ENCODE peak calls at places on chromosomes 7 and 10, in six cellular contexts. A is H1, P is GM12891, I is K562, N is HepG2, L is GM12878. K is an unnamed sample.

GRCh38 chr7:33722383-33723096 is 182.8 kb upstream of the BMPER start:
- DNase-seq in A (no peak), P (no peak), I (no peak), N (peak; percentile 27), L (no peak), K (no peak)

GRCh38 chr7:27242580-27243339 is at the start of gene EVX1:
- DNase-seq in A (no peak), P (no peak), I (no peak), N (no peak), L (no peak), K (no peak)

GRCh38 chr7:120028636-120029035 is 244.3 kb upstream of the KCND2 start:
- DNase-seq in A (no peak), P (no peak), I (no peak), N (no peak), L (no peak), K (no peak)

GRCh38 chr7:138176060-138176459 is 99.8 kb downstream of the AKR1D1 start:
- DNase-seq in A (no peak), P (no peak), I (no peak), N (no peak), L (no peak), K (no peak)

GRCh38 chr7:46680147-46680546 is 759.1 kb upstream of the IGFBP3 start:
- DNase-seq in A (no peak), P (no peak), I (no peak), N (no peak), L (no peak), K (no peak)

GRCh38 chr10:120386896-120387295 is 70.1 kb upstream of the PLPP4 start:
- DNase-seq in A (no peak), P (no peak), I (no peak), N (no peak), L (no peak), K (no peak)

GRCh38 chr10:43846187-43846680 is 197.6 kb upstream of the ZNF32 start:
- DNase-seq in A (no peak), P (no peak), I (no peak), N (no peak), L (peak; percentile 4), K (no peak)

GRCh38 chr10:33304553-33304952 is 29.9 kb downstream of the NRP1 start:
- DNase-seq in A (no peak), P (no peak), I (no peak), N (no peak), L (no peak), K (no peak)

GRCh38 chr7:26369519-26370385 is 78.1 kb downstream of the SNX10 start:
- DNase-seq in A (no peak), P (no peak), I (peak; percentile 66), N (peak; percentile 36), L (no peak), K (no peak)

GRCh38 chr10:80194373-80195045 is 10.8 kb downstream of the ANXA11 start:
- DNase-seq in A (no peak), P (no peak), I (no peak), N (no peak), L (no peak), K (no peak)

GRCh38 chr7:42107484-42107883 is 129.5 kb downstream of the GLI3 start:
- DNase-seq in A (no peak), P (no peak), I (no peak), N (no peak), L (no peak), K (no peak)

GRCh38 chr7:8817448-8818036 is 384.1 kb downstream of the NXPH1 start:
- DNase-seq in A (no peak), P (no peak), I (peak; percentile 5), N (no peak), L (no peak), K (no peak)

GRCh38 chr10:93826355-93826754 is 67.4 kb upstream of the SLC35G1 start:
- DNase-seq in A (no peak), P (no peak), I (no peak), N (no peak), L (no peak), K (no peak)

GRCh38 chr7:112792431-112792830 is 2.2 kb upstream of the TMEM168 start:
- DNase-seq in A (no peak), P (no peak), I (no peak), N (no peak), L (no peak), K (no peak)

GRCh38 chr10:78756604-78757442 is 311.9 kb upstream of the ZMIZ1 start:
- DNase-seq in A (no peak), P (no peak), I (no peak), N (peak; percentile 90), L (no peak), K (no peak)

GRCh38 chr7:79789584-79790345 is 336.3 kb upstream of the MAGI2 start:
- DNase-seq in A (no peak), P (no peak), I (no peak), N (no peak), L (no peak), K (no peak)

GRCh38 chr10:90179696-90180407 is 478.5 kb downstream of the KIF20B start:
- DNase-seq in A (no peak), P (no peak), I (no peak), N (no peak), L (no peak), K (no peak)

GRCh38 chr7:99459087-99459486 is 6.9 kb downstream of the ATP5MF start:
- DNase-seq in A (no peak), P (no peak), I (peak; percentile 47), N (peak; percentile 35), L (no peak), K (no peak)

GRCh38 chr10:114477285-114477684 is 73.0 kb upstream of the AFAP1L2 start:
- DNase-seq in A (no peak), P (no peak), I (no peak), N (peak; percentile 4), L (no peak), K (no peak)

GRCh38 chr7:136687693-136688322 is 180.6 kb upstream of the CHRM2 start:
- DNase-seq in A (no peak), P (no peak), I (peak; percentile 24), N (peak; percentile 7), L (no peak), K (no peak)

GRCh38 chr10:34437897-34438296 is 377.2 kb downstream of the PARD3 start:
- DNase-seq in A (no peak), P (no peak), I (no peak), N (no peak), L (no peak), K (no peak)

GRCh38 chr10:122475581-122475980 is 14.2 kb downstream of the HTRA1 start:
- DNase-seq in A (no peak), P (no peak), I (no peak), N (no peak), L (no peak), K (no peak)

GRCh38 chr10:13231808-13232207 is 2.4 kb downstream of the UCMA start:
- DNase-seq in A (no peak), P (no peak), I (no peak), N (no peak), L (no peak), K (no peak)

GRCh38 chr10:21292763-21293517 is 232.5 kb downstream of the SKIDA1 start:
- DNase-seq in A (no peak), P (no peak), I (no peak), N (peak; percentile 84), L (no peak), K (no peak)

DNA sequence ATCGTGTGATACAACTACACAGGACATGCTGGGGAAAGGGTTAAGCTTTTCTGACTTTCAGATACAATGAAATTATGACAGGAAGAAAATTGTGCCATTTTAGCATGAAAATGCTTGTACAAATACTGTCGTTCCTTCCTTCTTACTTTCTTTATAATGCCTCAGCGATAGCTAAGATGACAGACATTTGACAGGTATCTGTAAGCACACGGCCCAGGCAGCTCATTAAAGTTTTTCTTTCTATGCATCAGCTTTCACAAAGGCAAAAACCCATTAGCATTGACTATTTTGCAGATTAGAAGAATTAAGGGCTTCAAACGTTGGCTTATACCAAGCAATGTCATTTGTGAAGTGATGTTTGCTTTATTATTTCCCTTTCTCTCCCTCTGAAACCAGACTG is 258.2 kb upstream of the SP8 start:
- DNase-seq in A (no peak), P (no peak), I (no peak), N (no peak), L (no peak), K (no peak)
- TF ChIP-seq POLR2AphosphoS5 in A (no peak), P (no peak), I (no peak), N (no peak), L (no peak), K (no peak)

DNA sequence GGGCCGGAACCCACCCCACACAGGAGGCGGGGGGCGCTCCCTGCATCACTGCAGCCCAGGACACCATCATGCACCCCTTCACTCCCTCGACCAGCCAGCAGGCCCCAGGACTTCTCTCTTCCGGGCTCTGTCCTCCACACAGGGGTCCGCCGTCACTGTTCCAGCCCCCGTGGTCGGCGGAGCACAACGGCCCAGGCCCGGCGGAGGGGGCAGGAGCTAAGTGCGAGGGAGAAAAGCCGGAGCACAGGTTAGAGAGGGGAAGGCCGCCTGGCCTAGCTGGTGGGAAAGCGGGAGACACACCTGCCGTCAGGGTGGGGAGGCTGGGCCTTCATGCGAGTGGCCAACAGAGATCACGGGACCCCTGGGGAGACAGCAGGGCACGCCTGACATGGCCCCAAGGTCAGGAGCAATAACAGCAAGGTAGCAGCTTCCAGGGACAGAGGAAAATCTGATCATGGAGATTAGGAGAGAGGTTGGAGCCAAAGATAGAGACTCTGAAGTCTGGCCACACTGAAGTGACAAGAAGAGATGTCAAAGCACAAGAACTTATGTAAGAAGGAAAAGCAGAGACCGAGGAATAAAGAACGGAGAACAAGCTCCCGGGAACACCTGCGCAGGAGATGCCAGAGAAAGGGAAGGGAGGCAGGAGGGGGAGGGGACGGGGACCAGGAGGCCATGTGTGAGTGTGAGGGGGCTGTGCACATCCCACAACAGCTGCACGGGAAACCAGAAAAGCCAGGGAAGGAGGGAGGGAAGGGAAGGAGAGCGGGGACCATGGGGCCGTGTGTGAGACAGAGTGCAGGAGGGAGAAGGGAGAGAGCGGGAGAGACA is 151.0 kb downstream of the MAD1L1 start:
- DNase-seq in A (no peak), P (no peak), I (no peak), N (no peak), L (no peak), K (no peak)
- TF ChIP-seq TAF1 in A (no peak), P (no peak), I (no peak), N (no peak), L (no peak), K (no peak)

DNA sequence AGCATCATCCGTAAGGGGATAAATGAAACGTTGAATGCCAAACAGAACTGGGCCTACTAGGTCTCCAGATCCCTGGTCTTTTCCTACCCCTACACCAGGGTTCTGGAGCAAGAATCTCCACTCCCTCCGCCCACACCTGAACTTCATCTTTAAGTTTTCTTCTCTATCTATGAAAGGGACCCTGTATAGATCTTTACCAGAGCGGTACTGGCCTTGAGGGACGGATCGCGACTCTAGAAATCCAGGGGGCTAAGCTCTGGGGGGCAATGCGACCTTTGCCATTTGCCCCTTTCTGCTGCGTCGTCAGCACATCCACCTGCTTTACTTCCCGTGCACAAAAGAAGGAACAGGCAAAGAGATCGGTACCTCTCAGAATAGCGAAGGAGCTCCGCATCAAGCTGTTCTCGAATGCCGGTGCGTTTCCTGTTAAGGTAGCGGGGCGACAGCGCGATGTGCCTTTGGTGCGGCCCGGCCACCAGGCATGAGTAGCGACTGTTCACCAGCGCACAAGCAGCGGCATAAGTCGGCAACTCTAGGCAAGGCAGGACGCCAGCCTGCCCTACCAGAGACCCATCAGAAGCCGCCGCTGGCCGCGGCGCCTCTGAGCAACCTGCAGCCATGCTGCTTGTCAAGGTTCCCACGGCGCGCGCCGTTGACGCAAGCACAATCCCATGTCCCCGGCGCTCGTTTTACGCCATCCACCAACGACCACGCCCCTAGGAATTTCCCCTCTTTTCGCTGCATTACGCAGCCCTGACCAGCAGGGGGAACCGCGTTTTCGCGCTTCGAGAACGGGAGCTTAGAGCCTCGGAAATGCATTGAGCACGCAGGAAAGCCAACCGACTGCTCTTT is at the start of gene POLR1F:
- DNase-seq in A (peak; percentile 93), P (peak; percentile 48), I (peak; percentile 89), N (peak; percentile 89), L (peak; percentile 90), K (peak; percentile 43)
- TF ChIP-seq POLR2A in A (peak; percentile 98), P (peak; percentile 98), I (peak; percentile 95), N (peak; percentile 95), L (peak; percentile 99), K (peak; percentile 98)

GRCh38 chr10:58758311-58758710 is 245.6 kb downstream of the BICC1 start:
- DNase-seq in A (no peak), P (no peak), I (no peak), N (no peak), L (no peak), K (no peak)
- TF ChIP-seq POLR2AphosphoS5 in A (no peak), P (no peak), I (no peak), N (no peak), L (no peak), K (no peak)

K was measured in GM12892.